ENCODE peak calls at places on chromosomes 4 and X, in five cellular contexts. M, A, P, X and E are unnamed samples.

GRCh38 chr4:137531951-137532868 is at the start of gene PCDH18:
- DNase-seq in M (no peak), P (peak), X (peak), A (peak), E (no peak)

GRCh38 chr4:169986369-169986768 is 39.8 kb downstream of the MFAP3L start:
- DNase-seq in P (no peak), M (no peak), A (no peak), X (no peak), E (no peak)

GRCh38 chrX:153598541-153599191 is at the start of gene CCNQ:
- DNase-seq in P (peak), X (peak), A (peak), M (peak), E (peak)

GRCh38 chr4:8836664-8837171 is 34.9 kb downstream of the HMX1 start:
- DNase-seq in X (no peak), P (no peak), M (no peak), A (no peak), E (no peak)

GRCh38 chr4:169251291-169252235 is 19.2 kb downstream of the SH3RF1 start:
- DNase-seq in A (no peak), P (peak), M (no peak), X (peak), E (peak)

GRCh38 chr4:99090511-99090910 is 1.9 kb upstream of the ADH5 start:
- DNase-seq in M (no peak), A (peak), P (no peak), X (peak), E (no peak)

GRCh38 chrX:40281341-40282005 is 183.7 kb upstream of the BCOR start:
- DNase-seq in M (no peak), A (no peak), P (no peak), X (no peak), E (no peak)

GRCh38 chr4:183855651-183856190 is 49.4 kb upstream of the STOX2 start:
- DNase-seq in M (no peak), A (no peak), X (no peak), P (peak), E (no peak)

GRCh38 chrX:32525234-32525633 is 686.1 kb downstream of the DMD start:
- DNase-seq in X (no peak), P (no peak), A (no peak), M (no peak), E (no peak)

GRCh38 chr4:3122081-3122563 is 47.6 kb downstream of the HTT start:
- DNase-seq in X (peak), A (peak), P (no peak), M (no peak), E (no peak)

GRCh38 chr4:821631-822030 is 4.3 kb downstream of the CPLX1 start:
- DNase-seq in M (no peak), A (no peak), P (no peak), X (no peak), E (no peak)

GRCh38 chr4:4872148-4872903 is 12.9 kb downstream of the MSX1 start:
- DNase-seq in M (no peak), X (no peak), A (no peak), P (peak), E (no peak)

GRCh38 chr4:125423124-125423523 is 108.4 kb downstream of the FAT4 start:
- DNase-seq in X (no peak), A (no peak), M (no peak), P (no peak), E (no peak)

GRCh38 chrX:24100713-24101112 is 46.0 kb downstream of the EIF2S3 start:
- DNase-seq in P (no peak), A (peak), X (peak), M (no peak), E (no peak)

GRCh38 chr4:174154455-174154854 is 129.0 kb downstream of the FBXO8 start:
- DNase-seq in P (no peak), X (peak), M (no peak), A (peak), E (peak)

GRCh38 chr4:96809563-96809962 is 969.7 kb downstream of the PDHA2 start:
- DNase-seq in P (no peak), A (no peak), X (no peak), M (no peak), E (no peak)

GRCh38 chrX:154444001-154444754 is at the start of gene FAM50A:
- DNase-seq in X (peak), M (peak), P (peak), A (peak), E (peak)

GRCh38 chrX:70208479-70208878 is 26.0 kb upstream of the AWAT1 start:
- DNase-seq in M (no peak), A (peak), P (no peak), X (peak), E (no peak)

GRCh38 chr4:113328514-113328913 is 279.1 kb downstream of the ANK2 start:
- DNase-seq in X (no peak), A (no peak), M (peak), P (peak), E (peak)

GRCh38 chr4:177434667-177435066 is 7.6 kb downstream of the AGA start:
- DNase-seq in A (no peak), M (no peak), X (no peak), P (no peak), E (no peak)

GRCh38 chrX:113305496-113305895 is 464.9 kb upstream of the AMOT start:
- DNase-seq in P (no peak), X (peak), M (no peak), A (peak), E (no peak)

GRCh38 chr4:153260152-153260551 is 55.9 kb downstream of the TRIM2 start:
- DNase-seq in A (no peak), P (peak), X (no peak), M (no peak), E (no peak)

GRCh38 chr4:153257151-153257620 is 52.9 kb downstream of the TRIM2 start:
- DNase-seq in M (no peak), A (peak), P (peak), X (peak), E (no peak)

GRCh38 chr4:153258750-153259149 is 54.5 kb downstream of the TRIM2 start:
- DNase-seq in M (no peak), A (no peak), P (no peak), X (no peak), E (no peak)

GRCh38 chr4:153259679-153260078 is 55.4 kb downstream of the TRIM2 start:
- DNase-seq in X (no peak), A (no peak), M (no peak), P (no peak), E (no peak)

GRCh38 chr4:153257966-153258365 is 53.7 kb downstream of the TRIM2 start:
- DNase-seq in P (peak), A (no peak), X (no peak), M (no peak), E (no peak)
- H3K4me2 ChIP-seq in P (no peak), A (no peak), X (no peak), M (no peak), E (peak)

GRCh38 chrX:10173331-10173900 is 16.6 kb downstream of the CLCN4 start:
- DNase-seq in P (peak), X (peak), M (no peak), A (peak), E (no peak)
- H3K4me2 ChIP-seq in P (peak), X (peak), M (no peak), A (peak), E (no peak)

GRCh38 chrX:37745835-37746234 is 34.0 kb upstream of the CYBB start:
- DNase-seq in P (no peak), A (no peak), X (no peak), M (no peak), E (no peak)

GRCh38 chrX:37746268-37746931 is 33.5 kb upstream of the CYBB start:
- DNase-seq in M (no peak), A (no peak), X (peak), P (peak), E (no peak)

GRCh38 chrX:37746951-37747350 is 32.9 kb upstream of the CYBB start:
- DNase-seq in A (no peak), X (peak), P (no peak), M (no peak), E (no peak)

DNA sequence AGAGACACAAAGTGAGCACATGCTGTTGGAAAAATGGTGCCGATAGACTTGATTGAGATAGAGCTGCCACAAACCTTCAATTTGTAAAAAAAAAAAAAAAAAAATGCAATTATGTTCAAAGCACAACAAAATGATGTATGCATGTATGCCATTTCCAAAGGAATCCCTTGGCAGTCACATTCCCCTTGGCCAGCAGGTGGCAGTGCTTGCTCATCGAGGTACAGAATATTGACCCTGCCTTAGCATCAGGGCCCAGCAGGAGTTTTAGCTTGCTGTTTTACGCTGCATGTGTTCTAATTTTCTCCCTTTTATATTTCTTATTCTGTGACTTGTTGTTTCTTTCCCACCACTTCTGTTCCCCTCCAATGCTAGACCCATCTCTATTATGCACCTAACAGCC is 34.5 kb upstream of the CYBB start:
- DNase-seq in P (peak), M (peak), A (peak), X (peak), E (peak)
- H3K4me2 ChIP-seq in P (no peak), M (peak), A (no peak), X (no peak), E (no peak)

GRCh38 chr4:161186750-161187149 is 977.0 kb downstream of the FSTL5 start:
- DNase-seq in A (no peak), X (no peak), P (no peak), M (no peak), E (no peak)

GRCh38 chr4:161183729-161184128 is 980.1 kb downstream of the FSTL5 start:
- DNase-seq in P (no peak), A (no peak), M (no peak), X (no peak), E (no peak)

GRCh38 chr4:161182913-161183312 is 980.9 kb downstream of the FSTL5 start:
- DNase-seq in P (no peak), A (no peak), M (no peak), X (no peak), E (no peak)

GRCh38 chr4:161189286-161190134 is 974.3 kb downstream of the FSTL5 start:
- DNase-seq in M (no peak), A (no peak), P (peak), X (peak), E (no peak)

DNA sequence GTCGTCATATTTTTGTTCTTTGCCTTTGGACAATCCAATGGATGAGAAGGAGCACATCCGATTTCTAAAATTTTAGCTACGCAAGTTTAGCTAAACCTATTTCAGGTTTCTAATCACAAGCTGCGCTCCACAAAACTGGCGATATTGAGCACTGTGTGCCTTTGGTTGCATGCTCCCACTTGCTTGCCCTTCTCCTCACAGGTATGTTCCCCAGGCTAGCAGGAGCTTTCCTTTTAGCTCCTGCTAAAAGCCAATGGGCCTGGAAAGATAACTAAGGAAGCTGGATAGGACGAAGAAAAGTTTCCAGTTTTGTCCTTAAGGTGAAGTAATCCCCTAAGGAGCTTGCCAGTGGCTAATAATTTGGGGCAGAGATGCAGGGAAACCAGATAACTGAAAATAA is 975.2 kb downstream of the FSTL5 start:
- DNase-seq in P (no peak), M (no peak), X (no peak), A (no peak), E (no peak)
- H3K4me2 ChIP-seq in P (no peak), M (no peak), X (no peak), A (no peak), E (no peak)

DNA sequence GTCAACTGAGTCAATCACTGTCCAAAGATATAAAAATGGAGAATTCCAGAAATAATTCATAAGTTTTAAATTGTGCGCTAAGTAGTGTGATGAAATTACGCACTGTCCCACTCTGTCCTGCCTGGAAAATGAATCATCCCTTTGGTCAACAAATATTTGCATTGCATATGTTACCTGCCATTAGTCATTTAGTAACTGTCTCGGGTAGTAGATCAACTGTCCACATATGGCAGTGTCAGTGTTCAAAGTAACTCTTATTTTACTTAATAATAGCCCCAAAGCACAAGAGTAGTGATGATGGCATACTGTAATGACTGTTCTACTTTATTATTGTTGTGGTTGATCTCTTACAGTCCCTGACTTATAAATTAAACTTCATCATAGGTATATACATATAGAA is 3.4 kb downstream of the YTHDC1 start:
- DNase-seq in M (no peak), P (no peak), A (no peak), X (peak), E (peak)
- H3K4me2 ChIP-seq in M (peak), P (no peak), A (no peak), X (no peak), E (peak)

DNA sequence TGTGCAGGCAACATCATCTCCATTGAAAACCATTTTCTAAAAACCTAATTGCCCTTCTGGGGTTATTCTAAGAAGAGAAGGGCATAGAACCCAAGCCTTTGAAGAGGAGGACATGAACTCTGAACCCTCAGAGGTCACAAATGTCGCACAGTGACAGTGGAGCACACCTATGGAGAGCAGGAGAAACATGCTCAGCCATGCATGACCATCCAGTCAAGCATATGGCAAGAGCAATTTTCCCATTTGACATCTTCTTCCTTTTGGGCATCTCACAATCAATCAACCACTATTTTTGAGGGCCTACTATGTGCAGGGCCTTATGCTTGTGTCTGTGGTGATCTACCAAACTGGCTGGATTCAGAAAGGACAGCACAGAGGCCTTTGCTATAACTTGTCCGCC is 30.1 kb upstream of the AFF2 start:
- DNase-seq in M (no peak), X (no peak), P (no peak), A (no peak), E (no peak)
- H3K4me2 ChIP-seq in M (peak), X (no peak), P (no peak), A (no peak), E (no peak)